ENCODE peak calls at places on chromosomes 5 and 9, in six cellular contexts. B, X, C, Y, M and H are unnamed samples.

GRCh38 chr9:28444637-28445036 is 871.4 kb upstream of the C9orf72 start:
- DNase-seq in B (no peak), M (no peak), X (no peak), Y (no peak), C (no peak), H (no peak)

GRCh38 chr5:24633705-24634325 is 11.0 kb downstream of the CDH10 start:
- DNase-seq in Y (no peak), B (no peak), X (peak; percentile 56), C (peak; percentile 11), M (no peak), H (no peak)

GRCh38 chr5:43041131-43041668 is 1.1 kb upstream of the ANXA2R start:
- DNase-seq in X (no peak), Y (no peak), B (no peak), C (no peak), M (peak; percentile 48), H (peak; percentile 38)

GRCh38 chr9:95305770-95306492 is 11.6 kb downstream of the FANCC start:
- DNase-seq in C (peak; percentile 55), B (no peak), X (peak; percentile 22), Y (no peak), M (no peak), H (no peak)

GRCh38 chr9:75683591-75683990 is 206.9 kb upstream of the PCSK5 start:
- DNase-seq in B (no peak), X (no peak), Y (no peak), C (no peak), M (no peak), H (no peak)

GRCh38 chr5:166746506-166746905 is 1544.9 kb upstream of the WWC1 start:
- DNase-seq in X (no peak), Y (no peak), C (no peak), M (no peak), B (no peak), H (no peak)

GRCh38 chr5:122332589-122333555 is 20.8 kb downstream of the SNCAIP start:
- DNase-seq in X (no peak), M (no peak), C (no peak), B (no peak), Y (no peak), H (no peak)

GRCh38 chr5:68274847-68275700 is 59.5 kb downstream of the PIK3R1 start:
- DNase-seq in M (no peak), C (no peak), X (no peak), Y (no peak), B (no peak), H (no peak)

GRCh38 chr5:113071401-113071800 is 94.8 kb downstream of the DCP2 start:
- DNase-seq in B (no peak), C (no peak), M (no peak), X (no peak), Y (no peak), H (no peak)

GRCh38 chr9:130426883-130427282 is 17.9 kb upstream of the ASS1 start:
- DNase-seq in Y (no peak), M (peak; percentile 68), C (peak; percentile 35), B (peak; percentile 54), X (peak; percentile 94), H (no peak)

GRCh38 chr5:115979628-115980041 is 17.4 kb downstream of the LVRN start:
- DNase-seq in Y (no peak), C (peak; percentile 90), B (no peak), X (peak; percentile 84), M (no peak), H (no peak)

GRCh38 chr5:76788362-76788761 is 30.5 kb upstream of the F2RL1 start:
- DNase-seq in B (no peak), C (no peak), Y (no peak), M (no peak), X (no peak), H (no peak)

GRCh38 chr9:72753261-72753893 is 199.5 kb downstream of the ALDH1A1 start:
- DNase-seq in C (peak; percentile 31), B (no peak), M (no peak), Y (no peak), X (peak; percentile 47), H (no peak)

GRCh38 chr9:70421272-70422180 is 7.1 kb upstream of the KLF9 start:
- DNase-seq in M (no peak), B (no peak), X (peak; percentile 62), Y (no peak), C (peak; percentile 54), H (no peak)

GRCh38 chr9:121350993-121351561 is 19.0 kb downstream of the STOM start:
- DNase-seq in X (peak; percentile 95), M (no peak), B (peak; percentile 51), C (peak; percentile 92), Y (peak; percentile 72), H (peak; percentile 80)
- H3K4me1 ChIP-seq in X (peaks cover 34% of the 10 kb centered on the region), M (peaks cover 10% of the 10 kb centered on the region), B (peaks cover 72% of the 10 kb centered on the region), C (peaks cover 28% of the 10 kb centered on the region), Y (peaks cover 21% of the 10 kb centered on the region), H (peaks cover 4% of the 10 kb centered on the region)

GRCh38 chr9:125150349-125151245 is 7.3 kb upstream of the SCAI start:
- DNase-seq in M (no peak), Y (no peak), C (no peak), B (no peak), X (no peak), H (no peak)

GRCh38 chr9:125153712-125154367 is 10.5 kb upstream of the SCAI start:
- DNase-seq in B (no peak), M (no peak), C (no peak), Y (no peak), X (peak; percentile 40), H (no peak)

GRCh38 chr9:125147401-125147951 is 4.1 kb upstream of the SCAI start:
- DNase-seq in X (no peak), Y (no peak), C (no peak), M (no peak), B (no peak), H (no peak)

GRCh38 chr9:125156551-125156950 is 13.2 kb upstream of the SCAI start:
- DNase-seq in M (no peak), Y (no peak), X (no peak), B (no peak), C (no peak), H (no peak)

DNA sequence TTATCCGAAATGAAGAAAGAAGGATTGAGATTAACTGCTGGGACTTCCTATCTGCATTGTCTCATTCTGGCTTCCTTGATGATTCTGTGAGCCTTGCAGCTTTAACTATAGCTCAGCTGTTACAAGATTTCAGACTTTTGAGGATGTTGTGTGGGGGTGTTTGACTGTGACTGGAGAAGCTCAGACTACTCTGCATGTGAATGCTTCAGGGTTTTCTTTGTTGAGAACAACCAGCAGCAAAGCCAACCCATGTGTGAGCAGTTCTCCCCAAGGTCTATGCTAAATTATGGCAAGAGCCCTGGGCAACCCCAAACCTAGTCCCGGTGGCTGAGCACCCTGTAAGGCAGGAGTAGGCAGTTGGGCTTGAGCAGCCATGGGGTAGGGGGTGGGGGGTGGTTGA is 8.4 kb upstream of the SCAI start:
- DNase-seq in M (no peak), B (no peak), Y (no peak), X (no peak), C (no peak), H (no peak)
- H3K4me1 ChIP-seq in M (no peaks in the 10 kb centered on the region), B (peaks cover 5% of the 10 kb centered on the region), Y (no peaks in the 10 kb centered on the region), X (no peaks in the 10 kb centered on the region), C (peaks cover 3% of the 10 kb centered on the region), H (no peaks in the 10 kb centered on the region)

GRCh38 chr5:132417461-132417860 is 48.0 kb downstream of the SLC22A5 start:
- DNase-seq in C (no peak), X (no peak), B (no peak), M (no peak), Y (no peak), H (no peak)
- H3K4me1 ChIP-seq in C (peaks cover 15% of the 10 kb centered on the region), X (peaks cover 26% of the 10 kb centered on the region), B (peaks cover 89% of the 10 kb centered on the region), M (no peaks in the 10 kb centered on the region), Y (peaks cover 33% of the 10 kb centered on the region), H (peaks cover 16% of the 10 kb centered on the region)

DNA sequence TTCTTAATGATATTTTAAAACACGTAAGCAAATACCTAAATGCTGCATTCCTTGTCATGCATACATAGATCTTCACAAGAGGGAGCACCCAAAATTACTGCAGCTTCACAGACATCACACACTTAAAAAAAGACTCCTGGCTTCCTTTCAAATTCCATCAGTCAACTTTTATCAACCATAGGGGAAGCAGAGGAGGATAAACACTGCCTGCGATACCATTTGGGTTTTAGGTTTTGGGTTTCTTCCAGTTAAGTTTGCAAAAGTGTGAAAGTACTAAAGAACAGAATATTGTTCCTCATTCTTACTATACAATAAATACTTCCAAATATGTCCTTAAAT is 104.2 kb downstream of the EFNA5 start:
- DNase-seq in X (no peak), B (no peak), C (no peak), M (no peak), Y (no peak), H (no peak)
- H3K4me1 ChIP-seq in X (no peaks in the 10 kb centered on the region), B (peaks cover 24% of the 10 kb centered on the region), C (peaks cover 2% of the 10 kb centered on the region), M (peaks cover 53% of the 10 kb centered on the region), Y (no peaks in the 10 kb centered on the region), H (peaks cover 2% of the 10 kb centered on the region)

GRCh38 chr9:127336708-127337352 is 60.1 kb upstream of the SLC2A8 start:
- DNase-seq in C (peak; percentile 96), M (no peak), X (peak; percentile 97), Y (peak; percentile 78), B (peak; percentile 60), H (peak; percentile 59)
- H3K4me1 ChIP-seq in C (peaks cover 17% of the 10 kb centered on the region), M (no peaks in the 10 kb centered on the region), X (peaks cover 22% of the 10 kb centered on the region), Y (peaks cover 17% of the 10 kb centered on the region), B (peaks cover 59% of the 10 kb centered on the region), H (peaks cover 22% of the 10 kb centered on the region)

DNA sequence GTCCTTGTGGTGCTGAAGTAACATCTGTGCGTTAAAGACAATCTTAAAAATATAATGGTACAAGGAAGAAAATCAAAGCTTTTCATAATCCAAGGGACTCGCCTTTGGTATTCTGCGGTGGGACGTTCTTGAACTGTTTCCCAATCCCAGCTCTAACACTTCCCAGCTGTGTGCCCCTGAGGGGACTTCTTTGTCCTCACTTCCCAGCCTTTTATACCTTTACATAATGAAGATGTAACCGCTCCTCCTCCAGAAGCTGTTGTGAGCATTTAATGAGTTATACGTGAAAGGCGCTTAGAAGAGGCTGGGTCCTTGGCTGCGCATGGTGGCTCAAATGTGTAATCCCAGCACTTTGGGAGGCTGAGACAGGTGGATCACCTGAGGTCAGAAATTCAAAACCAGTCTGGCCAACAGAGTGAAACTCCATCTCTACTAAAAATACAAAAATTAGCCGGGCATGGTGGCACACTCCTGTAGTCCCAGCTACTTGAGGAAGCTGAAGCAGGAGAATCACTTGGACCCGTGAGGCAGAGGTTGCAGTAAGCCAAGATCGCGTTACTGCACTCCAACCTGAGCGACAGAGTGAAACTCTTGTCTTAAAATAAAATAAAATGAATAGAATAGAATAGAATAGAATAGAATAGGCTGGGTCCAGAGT is 16.8 kb downstream of the STK10 start:
- DNase-seq in B (no peak), C (no peak), X (no peak), Y (no peak), M (no peak), H (no peak)
- H3K4me1 ChIP-seq in B (peaks cover 61% of the 10 kb centered on the region), C (peaks cover 8% of the 10 kb centered on the region), X (no peaks in the 10 kb centered on the region), Y (peaks cover 6% of the 10 kb centered on the region), M (no peaks in the 10 kb centered on the region), H (peaks cover 28% of the 10 kb centered on the region)